ENCODE peak calls at places on chromosomes 2 and 18, in nine cellular contexts. H is BJ, G is PC-3, U is SJSA1, Q is AG09309, B is right cardiac atrium, Y is stomach, E is A549, C is aorta. L is an unnamed sample.
A peak's percentile ranks its signal among the peaks of the same experiment; 100 is the strongest.

GRCh38 chr2:144357623-144358400 is 162.1 kb downstream of the ZEB2 start:
- DNase-seq in U (peak; percentile 94), G (peak; percentile 90), Q (peak; percentile 88), C (no peak), B (no peak), H (peak; percentile 98), Y (no peak), E (peak; percentile 92), L (peak; percentile 78)

GRCh38 chr2:231936491-231936890 is 10.3 kb upstream of the NPPC start:
- DNase-seq in E (no peak), B (no peak), Y (no peak), C (no peak), H (no peak), Q (no peak), G (no peak), U (no peak), L (no peak)

GRCh38 chr2:104473568-104473967 is 380.3 kb upstream of the POU3F3 start:
- DNase-seq in H (no peak), E (no peak), C (no peak), Y (no peak), B (no peak), Q (no peak), U (no peak), G (no peak), L (no peak)

GRCh38 chr18:9539283-9539682 is 64.0 kb downstream of the RALBP1 start:
- DNase-seq in B (no peak), Y (no peak), G (peak; percentile 96), Q (peak; percentile 63), E (no peak), C (no peak), H (peak; percentile 49), U (peak; percentile 35), L (no peak)

GRCh38 chr2:147449323-147450080 is 395.3 kb upstream of the ACVR2A start:
- DNase-seq in G (no peak), B (no peak), Q (no peak), E (no peak), C (no peak), H (no peak), Y (no peak), U (no peak), L (no peak)

GRCh38 chr2:28101892-28102291 is 211.4 kb downstream of the BABAM2 start:
- DNase-seq in E (no peak), Y (no peak), C (no peak), Q (no peak), H (no peak), U (no peak), G (no peak), B (no peak), L (no peak)

GRCh38 chr2:7730990-7731389 is 813.8 kb downstream of the RNF144A start:
- DNase-seq in B (no peak), E (no peak), Q (no peak), G (no peak), C (no peak), U (no peak), Y (no peak), H (no peak), L (no peak)

GRCh38 chr2:221137385-221137784 is 434.7 kb downstream of the EPHA4 start:
- DNase-seq in B (no peak), U (no peak), Y (no peak), H (no peak), E (no peak), Q (no peak), G (no peak), C (no peak), L (no peak)

GRCh38 chr2:239181074-239181581 is 219.7 kb downstream of the HDAC4 start:
- DNase-seq in G (no peak), Y (no peak), E (no peak), U (no peak), Q (no peak), B (no peak), H (no peak), C (peak; percentile 57), L (no peak)

GRCh38 chr2:134674687-134675086 is 44.1 kb downstream of the TMEM163 start:
- DNase-seq in Q (no peak), H (no peak), E (no peak), C (no peak), G (no peak), U (no peak), B (no peak), Y (no peak), L (no peak)

GRCh38 chr2:151827564-151828142 is 568 bp downstream of the ARL5A start:
- DNase-seq in U (no peak), C (no peak), B (peak; percentile 56), G (peak; percentile 14), Y (no peak), E (peak; percentile 17), Q (no peak), H (no peak), L (no peak)

GRCh38 chr2:2762898-2763287 is 431.8 kb upstream of the MYT1L start:
- DNase-seq in H (no peak), G (no peak), C (no peak), U (no peak), B (no peak), Y (no peak), Q (no peak), E (no peak), L (no peak)

GRCh38 chr2:29981402-29981801 is 60.0 kb upstream of the ALK start:
- DNase-seq in B (no peak), E (no peak), C (no peak), U (no peak), G (no peak), H (no peak), Q (no peak), Y (no peak), L (no peak)

GRCh38 chr2:180130403-180130802 is 123.3 kb upstream of the CWC22 start:
- DNase-seq in U (no peak), C (no peak), Y (no peak), E (no peak), H (no peak), G (peak; percentile 72), Q (no peak), B (no peak), L (peak; percentile 35)

GRCh38 chr2:129233166-129233565 is 746.3 kb upstream of the RAB6C start:
- DNase-seq in Y (no peak), U (no peak), H (no peak), G (no peak), B (no peak), C (no peak), Q (no peak), E (no peak), L (no peak)

GRCh38 chr2:54572262-54572635 is 116.1 kb downstream of the SPTBN1 start:
- DNase-seq in U (peak; percentile 83), E (peak; percentile 94), B (no peak), H (peak; percentile 77), Q (peak; percentile 87), G (peak; percentile 95), C (no peak), Y (no peak), L (no peak)

GRCh38 chr2:237712477-237713377 is 85.3 kb downstream of the LRRFIP1 start:
- DNase-seq in Q (no peak), U (no peak), G (no peak), Y (no peak), C (no peak), H (no peak), E (no peak), B (no peak), L (no peak)

GRCh38 chr2:237714690-237715458 is 83.7 kb upstream of the RBM44 start:
- DNase-seq in G (peak; percentile 23), H (no peak), B (peak; percentile 73), Q (no peak), E (no peak), Y (no peak), C (no peak), U (peak; percentile 40), L (no peak)

GRCh38 chr2:237717366-237718276 is 81.0 kb upstream of the RBM44 start:
- DNase-seq in Y (no peak), U (no peak), B (no peak), C (no peak), Q (no peak), H (no peak), E (no peak), G (no peak), L (no peak)

GRCh38 chr2:237718277-237718634 is 80.3 kb upstream of the RBM44 start:
- DNase-seq in G (no peak), Q (no peak), E (no peak), U (no peak), C (no peak), Y (no peak), H (no peak), B (no peak), L (no peak)

GRCh38 chr2:237715459-237715947 is 83.1 kb upstream of the RBM44 start:
- DNase-seq in G (no peak), U (no peak), H (no peak), C (no peak), B (no peak), E (no peak), Q (no peak), Y (peak; percentile 54), L (no peak)
- H3K4me3 ChIP-seq in G (no peak overlapping the region), U (no peak overlapping the region), H (no peak overlapping the region), C (no peak overlapping the region), B (no peak overlapping the region), E (no peak overlapping the region), Q (no peak overlapping the region), Y (peak overlapping the region; percentile 8), L (no peak overlapping the region)

DNA sequence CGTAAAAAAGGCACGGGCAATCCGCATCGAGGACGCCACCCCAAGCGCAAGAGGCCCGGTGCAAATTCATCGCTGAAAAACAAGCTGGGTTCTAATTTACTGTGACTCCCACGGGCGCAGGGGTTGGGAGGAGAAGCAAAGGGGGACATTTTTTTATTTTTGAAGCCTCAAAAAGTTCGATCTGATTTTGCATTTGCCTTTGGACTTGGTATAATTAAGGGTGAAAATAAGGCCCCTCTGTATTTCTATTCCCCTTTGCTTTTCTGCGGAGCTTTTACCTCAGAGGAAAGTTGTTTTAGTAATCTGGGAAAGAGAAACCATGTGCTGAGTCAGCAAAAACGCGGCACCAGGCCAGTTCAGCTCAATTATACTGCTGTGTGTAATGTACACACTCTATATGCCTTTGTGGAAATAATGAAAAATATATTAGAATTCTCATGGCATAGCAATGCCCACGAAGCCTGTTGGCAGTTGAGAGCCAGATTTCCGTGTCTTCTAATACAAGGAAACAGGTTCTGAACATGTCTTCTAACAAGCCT is 161.8 kb upstream of the SIX2 start:
- DNase-seq in Q (no peak), B (no peak), H (no peak), C (no peak), U (no peak), G (peak; percentile 63), Y (no peak), E (no peak), L (no peak)
- H3K4me3 ChIP-seq in Q (no peak overlapping the region), B (no peak overlapping the region), H (no peak overlapping the region), C (no peak overlapping the region), U (no peak overlapping the region), G (peak overlapping the region; percentile 73), Y (no peak overlapping the region), E (no peak overlapping the region), L (no peak overlapping the region)

GRCh38 chr2:149020432-149020851 is 18.1 kb upstream of the LYPD6B start:
- DNase-seq in Y (peak; percentile 61), B (no peak), U (no peak), C (no peak), Q (no peak), E (no peak), H (no peak), G (no peak), L (no peak)
- H3K4me3 ChIP-seq in Y (no peak overlapping the region), B (no peak overlapping the region), U (no peak overlapping the region), C (no peak overlapping the region), Q (no peak overlapping the region), E (no peak overlapping the region), H (no peak overlapping the region), G (no peak overlapping the region), L (no peak overlapping the region)

DNA sequence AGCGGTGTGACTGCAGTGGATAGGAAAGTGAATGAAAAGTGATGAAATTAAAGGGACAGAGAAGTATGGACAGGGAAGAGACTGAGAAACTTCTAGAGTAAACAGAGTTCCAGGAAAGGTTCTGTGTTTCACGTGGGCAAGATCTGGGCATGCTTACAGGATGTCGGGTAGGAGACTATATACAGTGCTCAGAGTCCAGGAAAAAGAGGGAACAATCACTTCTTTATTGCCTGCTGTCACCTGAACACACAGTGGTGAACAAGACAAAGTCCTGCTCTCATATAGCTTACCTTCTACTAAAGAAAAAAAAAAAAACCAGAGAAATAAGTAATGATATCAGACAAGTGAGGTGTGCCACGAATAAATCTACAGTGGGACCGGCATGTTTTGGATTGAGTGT is 2.4 kb downstream of the LRPPRC start:
- DNase-seq in C (no peak), G (no peak), B (no peak), E (no peak), U (no peak), Q (no peak), Y (no peak), H (no peak), L (no peak)
- H3K4me3 ChIP-seq in C (no peak overlapping the region), G (peak overlapping the region; percentile 89), B (no peak overlapping the region), E (no peak overlapping the region), U (no peak overlapping the region), Q (no peak overlapping the region), Y (no peak overlapping the region), H (no peak overlapping the region), L (no peak overlapping the region)